ENCODE peak calls at places on chromosomes 3 and 15, in four cellular contexts. V is AG04450; K is activated naive CD4-positive, alpha-beta T cell treated with Interleukin-2 at 50 U/mL for 16 hours; D is NB4. U is an unnamed sample.

GRCh38 chr3:43373588-43373935 is 87.2 kb downstream of the SNRK start:
- DNase-seq in K (no peak), D (no peak), V (no peak), U (no peak)

GRCh38 chr3:94405258-94406035 is 342.6 kb downstream of the NSUN3 start:
- DNase-seq in K (no peak), V (no peak), D (no peak), U (no peak)

GRCh38 chr15:73078722-73079121 is 26.5 kb downstream of the NEO1 start:
- DNase-seq in K (no peak), V (peak; percentile 27), D (peak; percentile 24), U (no peak)

GRCh38 chr15:77867266-77868047 is 210.1 kb downstream of the TBC1D2B start:
- DNase-seq in V (no peak), K (no peak), D (no peak), U (no peak)

GRCh38 chr15:49506341-49506740 is 83.3 kb downstream of the FGF7 start:
- DNase-seq in K (no peak), D (no peak), V (no peak), U (no peak)

GRCh38 chr15:101452572-101452971 is 36.9 kb downstream of the PCSK6 start:
- DNase-seq in D (no peak), V (no peak), K (no peak), U (no peak)

GRCh38 chr15:88702983-88703382 is 64.2 kb downstream of the ISG20 start:
- DNase-seq in V (no peak), K (no peak), D (no peak), U (no peak)

GRCh38 chr15:91308855-91309254 is 208.8 kb downstream of the SV2B start:
- DNase-seq in K (no peak), D (peak; percentile 59), V (no peak), U (peak; percentile 40)

GRCh38 chr3:43455233-43455632 is 166.6 kb downstream of the ANO10 start:
- DNase-seq in D (no peak), K (no peak), V (peak; percentile 23), U (no peak)

GRCh38 chr15:31440754-31441298 is 114.2 kb downstream of the KLF13 start:
- DNase-seq in K (peak; percentile 45), D (no peak), V (no peak), U (peak; percentile 50)

GRCh38 chr15:97081666-97082226 is 751.2 kb downstream of the NR2F2 start:
- DNase-seq in V (no peak), K (no peak), D (no peak), U (no peak)

GRCh38 chr3:160748226-160748625 is 7.8 kb upstream of the PPM1L start:
- DNase-seq in K (no peak), V (no peak), D (no peak), U (no peak)

GRCh38 chr3:110806924-110807323 is 264.7 kb upstream of the NECTIN3 start:
- DNase-seq in K (no peak), V (no peak), D (no peak), U (no peak)

GRCh38 chr3:36959821-36960220 is 15.0 kb upstream of the TRANK1 start:
- DNase-seq in D (no peak), V (no peak), K (no peak), U (no peak)

GRCh38 chr3:124520970-124521369 is 209.3 kb upstream of the UMPS start:
- DNase-seq in V (no peak), D (no peak), K (no peak), U (no peak)

GRCh38 chr3:26114851-26115250 is 325.0 kb downstream of the OXSM start:
- DNase-seq in V (no peak), K (no peak), D (no peak), U (no peak)

GRCh38 chr15:63236272-63236671 is 41.1 kb upstream of the APH1B start:
- DNase-seq in D (no peak), K (no peak), V (peak; percentile 49), U (no peak)

GRCh38 chr3:117837391-117837790 is 1127.8 kb downstream of the TUSC7 start:
- DNase-seq in D (no peak), V (no peak), K (no peak), U (no peak)

GRCh38 chr3:29314727-29315088 is 33.8 kb downstream of the RBMS3 start:
- DNase-seq in V (no peak), K (no peak), D (no peak), U (no peak)